ENCODE peak calls at places on chromosomes 16 and 17, in ten cellular contexts. E is NCI-H1092; R is stimulated activated CD8-positive, alpha-beta memory T cell treated with anti-CD3 and anti-CD28 coated beads, Interleukin-7, amount 100 ng/mL, for 1 hour; F is MM.1S; L is IMR-90; U is NCI-H748 treated with DMSO at 0.1 percent for 48 hours; T is HCEC 1CT; C is lower lobe of right lung; S is hippocampal formation; P is GM19239. W is an unnamed sample.

GRCh38 chr17:27489045-27489715 is 32.9 kb downstream of the KSR1 start:
- DNase-seq in E (no peak), R (no peak), F (no peak), L (peak; percentile 59), U (no peak), T (no peak), C (peak; percentile 90), S (peak; percentile 27), P (no peak), W (peak; percentile 83)

GRCh38 chr16:3665508-3665907 is 11.0 kb downstream of the DNASE1 start:
- DNase-seq in E (no peak), R (no peak), F (no peak), L (no peak), U (no peak), T (no peak), C (no peak), S (no peak), P (no peak), W (peak; percentile 38)

GRCh38 chr16:88194397-88195020 is 188.2 kb upstream of the ZNF469 start:
- DNase-seq in E (peak; percentile 58), R (no peak), F (no peak), L (peak; percentile 22), U (no peak), T (no peak), C (no peak), S (peak; percentile 9), P (no peak), W (peak; percentile 41)

GRCh38 chr16:82257990-82258389 is 88.0 kb upstream of the MPHOSPH6 start:
- DNase-seq in E (no peak), R (no peak), F (no peak), L (no peak), U (no peak), T (no peak), C (no peak), S (no peak), P (no peak), W (no peak)

GRCh38 chr16:89195521-89196171 is 4.7 kb downstream of the SLC22A31 start:
- DNase-seq in E (no peak), R (no peak), F (no peak), L (no peak), U (no peak), T (no peak), C (peak; percentile 43), S (no peak), P (no peak), W (no peak)

GRCh38 chr17:77365584-77366186 is 224.9 kb downstream of the SEC14L1 start:
- DNase-seq in E (peak; percentile 44), R (no peak), F (no peak), L (peak; percentile 93), U (no peak), T (peak; percentile 65), C (no peak), S (no peak), P (no peak), W (peak; percentile 94)

GRCh38 chr16:57637424-57637823 is 9.0 kb downstream of the ADGRG1 start:
- DNase-seq in E (peak; percentile 6), R (no peak), F (no peak), L (no peak), U (no peak), T (no peak), C (no peak), S (peak; percentile 72), P (no peak), W (peak; percentile 69)

GRCh38 chr17:1055751-1056645 is 59.1 kb downstream of the TIMM22 start:
- DNase-seq in E (no peak), R (no peak), F (no peak), L (peak; percentile 59), U (no peak), T (peak; percentile 19), C (peak; percentile 65), S (peak; percentile 30), P (peak; percentile 72), W (peak; percentile 65)

GRCh38 chr17:10727192-10727591 is 2.6 kb downstream of the TMEM220 start:
- DNase-seq in E (no peak), R (no peak), F (no peak), L (no peak), U (no peak), T (no peak), C (no peak), S (no peak), P (no peak), W (no peak)

GRCh38 chr16:77885596-77886295 is 97.4 kb downstream of the VAT1L start:
- DNase-seq in E (no peak), R (no peak), F (no peak), L (peak; percentile 40), U (no peak), T (no peak), C (no peak), S (no peak), P (no peak), W (no peak)

GRCh38 chr16:9091867-9092281 is 430 bp downstream of the HAPSTR1 start:
- DNase-seq in E (no peak), R (no peak), F (peak; percentile 25), L (no peak), U (no peak), T (peak; percentile 22), C (peak; percentile 67), S (no peak), P (no peak), W (peak; percentile 76)

GRCh38 chr17:83191388-83192160 is 112.2 kb downstream of the METRNL start:
- DNase-seq in E (no peak), R (no peak), F (no peak), L (no peak), U (no peak), T (no peak), C (peak; percentile 36), S (no peak), P (no peak), W (peak; percentile 51)

GRCh38 chr16:23324727-23325126 is 22.6 kb downstream of the SCNN1B start:
- DNase-seq in E (peak; percentile 95), R (no peak), F (no peak), L (no peak), U (peak; percentile 71), T (no peak), C (peak; percentile 90), S (no peak), P (no peak), W (no peak)

GRCh38 chr16:4021070-4021779 is 95.0 kb downstream of the ADCY9 start:
- DNase-seq in E (peak; percentile 95), R (no peak), F (no peak), L (no peak), U (peak; percentile 26), T (no peak), C (peak; percentile 86), S (no peak), P (no peak), W (no peak)

GRCh38 chr17:1124238-1124699 is 55.5 kb downstream of the ABR start:
- DNase-seq in E (no peak), R (no peak), F (no peak), L (no peak), U (no peak), T (no peak), C (no peak), S (no peak), P (no peak), W (no peak)

GRCh38 chr16:2842340-2843000 is 12.4 kb downstream of the ZG16B start:
- DNase-seq in E (no peak), R (peak; percentile 40), F (no peak), L (no peak), U (no peak), T (no peak), C (peak; percentile 67), S (no peak), P (peak; percentile 72), W (peak; percentile 88)

GRCh38 chr17:37339321-37339720 is 36.5 kb upstream of the C17orf78 start:
- DNase-seq in E (no peak), R (no peak), F (no peak), L (no peak), U (no peak), T (no peak), C (no peak), S (no peak), P (no peak), W (no peak)

GRCh38 chr16:12976936-12977335 is 75.5 kb downstream of the SHISA9 start:
- DNase-seq in E (no peak), R (no peak), F (no peak), L (no peak), U (no peak), T (no peak), C (no peak), S (no peak), P (no peak), W (no peak)